ENCODE peak calls at places on chromosome 1, in five cellular contexts. L, W, G, T and Z are unnamed samples.

GRCh38 chr1:179866616-179867015 is 11.0 kb downstream of the TOR1AIP2 start:
- DNase-seq in L (no peak), W (no peak), G (no peak), T (no peak), Z (no peak)

GRCh38 chr1:86517336-86517735 is 29.5 kb upstream of the CLCA4 start:
- DNase-seq in L (no peak), W (no peak), G (peak; percentile 36), T (no peak), Z (no peak)

GRCh38 chr1:175150596-175151319 is 41.8 kb downstream of the KIAA0040 start:
- DNase-seq in L (no peak), W (peak; percentile 5), G (peak; percentile 62), T (no peak), Z (peak; percentile 37)

GRCh38 chr1:84370831-84371394 is 27.4 kb upstream of the DNASE2B start:
- DNase-seq in L (no peak), W (no peak), G (no peak), T (no peak), Z (peak; percentile 93)

GRCh38 chr1:203099760-203100159 is 13.9 kb upstream of the MYOG start:
- DNase-seq in L (no peak), W (no peak), G (no peak), T (no peak), Z (no peak)

GRCh38 chr1:211951856-211952255 is 83.5 kb downstream of the INTS7 start:
- DNase-seq in L (peak; percentile 35), W (no peak), G (peak; percentile 80), T (no peak), Z (peak; percentile 44)

GRCh38 chr1:118826669-118827068 is 161.5 kb downstream of the TBX15 start:
- DNase-seq in L (no peak), W (no peak), G (no peak), T (no peak), Z (no peak)

GRCh38 chr1:182259229-182259872 is 132.2 kb downstream of the GLUL start:
- DNase-seq in L (no peak), W (peak; percentile 30), G (no peak), T (peak; percentile 48), Z (peak; percentile 83)

GRCh38 chr1:170556910-170557309 is 24.9 kb downstream of the GORAB start:
- DNase-seq in L (no peak), W (no peak), G (no peak), T (no peak), Z (peak; percentile 89)

GRCh38 chr1:248752119-248752931 is 3.2 kb downstream of the LYPD8 start:
- DNase-seq in L (no peak), W (no peak), G (no peak), T (no peak), Z (no peak)

GRCh38 chr1:208178091-208178529 is 66.1 kb downstream of the PLXNA2 start:
- DNase-seq in L (no peak), W (no peak), G (no peak), T (no peak), Z (no peak)

GRCh38 chr1:201376464-201377374 is 761 bp downstream of the TNNT2 start:
- DNase-seq in L (peak; percentile 91), W (no peak), G (peak; percentile 86), T (no peak), Z (peak; percentile 42)